ENCODE peak calls at places on chromosomes 5 and 9, in five cellular contexts. X, T, M, O and U are unnamed samples.

GRCh38 chr5:132826424-132827082 is 3.9 kb downstream of the SHROOM1 start:
- DNase-seq in M (no peak), T (no peak), X (no peak), O (no peak), U (no peak)

GRCh38 chr9:114278356-114278755 is 44.5 kb upstream of the ORM1 start:
- DNase-seq in T (no peak), O (no peak), M (no peak), X (no peak), U (no peak)

GRCh38 chr9:126456396-126456795 is 129.8 kb downstream of the MVB12B start:
- DNase-seq in M (no peak), O (no peak), T (no peak), X (no peak), U (no peak)

GRCh38 chr5:53109041-53109435 is 519 bp downstream of the MOCS2 start:
- DNase-seq in M (no peak), T (peak; percentile 4), O (no peak), X (no peak), U (no peak)

GRCh38 chr9:34047864-34048729 is 590 bp downstream of the UBAP2 start:
- DNase-seq in T (peak; percentile 69), X (peak; percentile 72), O (peak; percentile 41), M (peak; percentile 19), U (no peak)

GRCh38 chr5:45643051-45643450 is 53.1 kb downstream of the HCN1 start:
- DNase-seq in O (no peak), T (no peak), X (no peak), M (no peak), U (no peak)

GRCh38 chr5:41856644-41857491 is 13.4 kb downstream of the OXCT1 start:
- DNase-seq in O (peak; percentile 52), X (peak; percentile 61), T (peak; percentile 72), M (peak; percentile 44), U (no peak)

GRCh38 chr5:138583984-138584637 is 8.9 kb upstream of the HSPA9 start:
- DNase-seq in X (no peak), T (no peak), O (no peak), M (no peak), U (no peak)

GRCh38 chr9:114504341-114505186 is 709 bp downstream of the WHRN start:
- DNase-seq in T (no peak), M (peak; percentile 42), X (no peak), O (peak; percentile 55), U (no peak)

GRCh38 chr9:967436-967835 is 9.0 kb upstream of the DMRT3 start:
- DNase-seq in X (no peak), T (no peak), O (no peak), M (no peak), U (no peak)

GRCh38 chr5:80797428-80798024 is 142.7 kb upstream of the DHFR start:
- DNase-seq in X (no peak), M (no peak), O (no peak), T (no peak), U (no peak)